ENCODE peak calls at places on chromosome 1, in four cellular contexts. X, V, H and T are unnamed samples. For H3K4me1, the result is how much of the 10 kb centered on the place peaks cover.

GRCh38 chr1:236058141-236058626 is 6.7 kb downstream of the NID1 start:
- DNase-seq in H (peak), V (no peak), X (no peak), T (no peak)

GRCh38 chr1:59396387-59396786 is 99.5 kb downstream of the FGGY start:
- DNase-seq in V (no peak), X (no peak), H (no peak), T (no peak)

GRCh38 chr1:1630965-1631792 is 794 bp upstream of the MMP23B start:
- DNase-seq in X (no peak), V (no peak), H (peak), T (no peak)

GRCh38 chr1:40344597-40344996 is 27.5 kb upstream of the COL9A2 start:
- DNase-seq in X (no peak), H (peak), V (peak), T (no peak)

GRCh38 chr1:169005776-169006175 is 100.7 kb upstream of the ATP1B1 start:
- DNase-seq in V (no peak), X (no peak), H (no peak), T (no peak)

GRCh38 chr1:170666661-170667060 is 2.7 kb downstream of the PRRX1 start:
- DNase-seq in X (no peak), H (no peak), V (no peak), T (peak)

GRCh38 chr1:156839426-156840109 is 19.3 kb downstream of the INSRR start:
- DNase-seq in H (no peak), X (no peak), V (no peak), T (no peak)

GRCh38 chr1:226894826-226895225 is 24.4 kb downstream of the PSEN2 start:
- DNase-seq in X (no peak), V (no peak), H (no peak), T (no peak)

GRCh38 chr1:3032371-3032862 is 11.2 kb downstream of the ACTRT2 start:
- DNase-seq in V (no peak), X (no peak), H (no peak), T (no peak)

GRCh38 chr1:84957956-84958355 is 39.0 kb downstream of the MCOLN2 start:
- DNase-seq in V (no peak), H (no peak), X (no peak), T (no peak)

GRCh38 chr1:154931940-154932487 is 4.5 kb downstream of the PMVK start:
- DNase-seq in H (peak), X (no peak), V (no peak), T (no peak)

GRCh38 chr1:205665216-205665757 is 15.0 kb downstream of the SLC45A3 start:
- DNase-seq in X (no peak), V (no peak), H (no peak), T (no peak)

GRCh38 chr1:55547441-55547840 is 332.3 kb upstream of the USP24 start:
- DNase-seq in H (peak), V (no peak), X (no peak), T (peak)

GRCh38 chr1:182476625-182477024 is 26.7 kb downstream of the RGSL1 start:
- DNase-seq in X (no peak), V (no peak), H (no peak), T (no peak)

GRCh38 chr1:182137546-182137945 is 76.0 kb upstream of the ZNF648 start:
- DNase-seq in X (no peak), V (no peak), H (no peak), T (no peak)

GRCh38 chr1:212432163-212432705 is 486 bp upstream of the NENF start:
- DNase-seq in V (no peak), H (no peak), X (no peak), T (no peak)

GRCh38 chr1:212433577-212434462 is 1.1 kb downstream of the NENF start:
- DNase-seq in X (no peak), V (no peak), H (no peak), T (no peak)

GRCh38 chr1:212431656-212432055 is 1.1 kb upstream of the NENF start:
- DNase-seq in V (no peak), X (no peak), H (no peak), T (no peak)

GRCh38 chr1:212430955-212431394 is 1.7 kb upstream of the NENF start:
- DNase-seq in V (no peak), X (no peak), H (peak), T (no peak)

DNA sequence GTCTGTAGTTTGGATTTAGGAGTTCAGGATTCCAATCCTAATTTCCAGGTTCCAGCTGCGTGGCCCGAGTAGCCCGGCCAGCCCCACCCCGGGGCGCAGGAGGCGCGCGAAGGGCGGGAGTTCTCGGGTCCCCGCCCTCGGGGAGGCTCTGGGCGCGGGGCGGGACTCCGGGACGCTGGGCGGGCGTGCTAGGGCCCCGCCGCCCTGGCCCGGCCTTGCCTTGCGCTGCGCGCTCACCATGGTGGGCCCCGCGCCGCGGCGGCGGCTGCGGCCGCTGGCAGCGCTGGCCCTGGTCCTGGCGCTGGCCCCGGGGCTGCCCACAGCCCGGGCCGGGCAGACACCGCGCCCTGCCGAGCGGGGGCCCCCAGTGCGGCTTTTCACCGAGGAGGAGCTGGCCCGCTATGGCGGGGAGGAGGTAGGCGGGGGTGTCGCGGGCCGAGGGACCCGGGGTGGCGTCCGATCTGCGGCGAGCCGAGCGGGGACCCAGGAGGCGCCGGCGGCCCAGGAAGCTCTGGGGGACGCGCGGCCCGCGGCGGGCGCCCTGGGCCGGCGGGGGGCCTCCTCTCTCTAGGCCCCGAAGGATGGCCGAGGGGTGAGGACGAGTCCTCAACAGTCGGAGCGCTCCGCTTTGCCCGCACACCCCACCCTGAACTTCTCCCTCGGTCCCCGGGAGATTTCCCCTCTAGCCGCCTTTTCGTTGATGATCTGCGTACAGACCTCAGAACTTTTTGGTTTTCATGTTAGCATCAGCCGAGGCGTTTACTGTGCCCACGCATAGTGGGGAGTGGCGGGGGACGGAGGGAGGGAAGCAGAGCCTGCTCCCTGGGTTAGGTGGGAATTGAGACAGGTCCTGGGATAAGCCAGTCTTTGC is at the start of gene NENF:
- DNase-seq in V (peak), H (peak), X (peak), T (peak)
- H3K4me1 ChIP-seq in V (under half), H (under half), X (under half), T (under half)

GRCh38 chr1:50272923-50273322 is 150.3 kb downstream of the DMRTA2 start:
- DNase-seq in V (no peak), H (no peak), X (no peak), T (no peak)

GRCh38 chr1:50271968-50272578 is 151.2 kb downstream of the DMRTA2 start:
- DNase-seq in H (peak), X (peak), V (no peak), T (no peak)

GRCh38 chr1:50271337-50271736 is 151.9 kb downstream of the DMRTA2 start:
- DNase-seq in X (no peak), H (no peak), V (no peak), T (no peak)

GRCh38 chr1:50268049-50268448 is 155.2 kb downstream of the DMRTA2 start:
- DNase-seq in V (no peak), X (peak), H (peak), T (no peak)

DNA sequence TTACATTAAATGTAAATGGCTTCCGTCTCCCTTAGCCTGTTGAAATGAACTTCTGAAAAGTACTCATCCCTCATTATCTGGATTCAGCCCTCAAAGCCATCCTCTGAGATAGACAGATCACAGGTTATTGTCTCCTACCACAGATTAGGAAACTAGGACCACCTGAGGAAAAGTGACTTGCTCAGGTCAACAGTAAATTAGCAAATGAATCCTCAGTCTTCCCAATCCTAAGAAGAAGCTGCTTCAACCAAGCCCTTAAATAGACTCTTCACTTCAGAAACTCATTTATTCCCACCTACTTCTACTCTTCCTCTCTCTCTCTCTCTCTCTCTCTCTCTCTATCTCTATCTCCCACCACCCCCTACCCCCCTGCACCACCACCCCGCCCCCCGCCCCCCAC is 152.3 kb downstream of the DMRTA2 start:
- DNase-seq in X (no peak), V (no peak), H (no peak), T (no peak)
- H3K4me1 ChIP-seq in X (under half), V (under half), H (under half), T (under half)

GRCh38 chr1:147748687-147749350 is 11.6 kb downstream of the GJA5 start:
- DNase-seq in X (no peak), H (peak), V (no peak), T (no peak)
- H3K4me1 ChIP-seq in X (under half), H (under half), V (under half), T (under half)

GRCh38 chr1:12341667-12342066 is 111.8 kb downstream of the VPS13D start:
- DNase-seq in X (no peak), H (no peak), V (no peak), T (no peak)
- H3K4me1 ChIP-seq in X (under half), H (under half), V (under half), T (under half)